ENCODE peak calls at places on chromosomes 11 and 22, in ten cellular contexts. U is PC-3; I is uterus; K is sigmoid colon; W is MM.1S; V is activated CD8-positive, alpha-beta T cell treated with anti-CD3 and anti-CD28 coated beads for 36 hours; J is ascending aorta; L is pancreas; Y is HFFc6; G is upper lobe of right lung. E is an unnamed sample.

GRCh38 chr11:107468596-107468995 is 11.0 kb upstream of the CWF19L2 start:
- DNase-seq in U (no peak), V (no peak), G (no peak), K (no peak), J (no peak), L (no peak), Y (no peak), W (no peak), I (peak), E (peak)

GRCh38 chr11:16082532-16083055 is 273.8 kb downstream of the SOX6 start:
- DNase-seq in U (no peak), G (no peak), I (no peak), K (no peak), W (no peak), L (no peak), V (no peak), Y (no peak), J (no peak), E (no peak)

GRCh38 chr22:38230108-38230825 is 28.5 kb downstream of the MAFF start:
- DNase-seq in I (no peak), K (no peak), U (peak), V (peak), J (no peak), Y (no peak), L (no peak), W (no peak), G (no peak), E (no peak)

GRCh38 chr11:120210651-120211521 is at the start of gene OAF:
- DNase-seq in W (peak), I (peak), U (peak), G (peak), K (peak), Y (peak), V (peak), J (peak), L (peak), E (peak)

GRCh38 chr11:130448416-130449068 is at the start of gene ADAMTS15:
- DNase-seq in G (peak), L (peak), Y (peak), U (peak), V (peak), J (peak), K (peak), W (peak), I (peak), E (peak)

GRCh38 chr11:134483857-134484256 is 71.8 kb upstream of the B3GAT1 start:
- DNase-seq in L (no peak), W (no peak), V (no peak), Y (no peak), I (no peak), G (peak), U (no peak), J (peak), K (no peak), E (no peak)

GRCh38 chr11:113926273-113927183 is 21.9 kb downstream of the HTR3B start:
- DNase-seq in L (no peak), W (no peak), U (peak), Y (no peak), G (no peak), K (no peak), V (no peak), I (no peak), J (no peak), E (no peak)

GRCh38 chr11:69654660-69655478 is 13.9 kb downstream of the CCND1 start:
- DNase-seq in J (no peak), I (no peak), L (no peak), U (peak), Y (no peak), G (peak), V (no peak), W (no peak), K (peak), E (peak)

GRCh38 chr11:14350716-14351238 is 8.2 kb downstream of the RRAS2 start:
- DNase-seq in L (no peak), I (no peak), V (no peak), G (no peak), U (no peak), K (no peak), J (no peak), W (no peak), Y (no peak), E (no peak)

GRCh38 chr11:119751281-119752060 is 22.5 kb upstream of the NECTIN1 start:
- DNase-seq in I (no peak), L (no peak), J (no peak), K (no peak), G (peak), V (peak), U (no peak), W (peak), Y (no peak), E (no peak)

GRCh38 chr11:100692290-100692689 is 5.2 kb downstream of the ARHGAP42 start:
- DNase-seq in L (no peak), U (no peak), J (no peak), G (no peak), W (no peak), I (no peak), Y (no peak), K (no peak), V (no peak), E (no peak)

GRCh38 chr11:43988040-43988793 is 45.8 kb downstream of the C11orf96 start:
- DNase-seq in U (peak), Y (no peak), L (no peak), W (no peak), I (peak), V (no peak), K (no peak), J (peak), G (no peak), E (no peak)

GRCh38 chr11:116578971-116579687 is 193.7 kb downstream of the BUD13 start:
- DNase-seq in G (no peak), W (no peak), L (no peak), K (no peak), V (no peak), Y (no peak), I (no peak), U (no peak), J (no peak), E (no peak)

GRCh38 chr11:33000181-33000580 is 15.5 kb upstream of the DEPDC7 start:
- DNase-seq in L (no peak), G (no peak), U (peak), K (no peak), J (no peak), V (no peak), I (no peak), W (no peak), Y (peak), E (no peak)

GRCh38 chr11:119218141-119218878 is 12.2 kb downstream of the CBL start:
- DNase-seq in L (no peak), W (no peak), G (no peak), U (peak), Y (peak), K (no peak), I (no peak), J (no peak), V (peak), E (no peak)

GRCh38 chr11:7353100-7353499 is 101.4 kb downstream of the SYT9 start:
- DNase-seq in G (no peak), W (peak), U (peak), K (no peak), V (peak), Y (peak), I (no peak), J (no peak), L (no peak), E (peak)

GRCh38 chr22:32311551-32312071 is 46.1 kb upstream of the RFPL3 start:
- DNase-seq in J (no peak), U (no peak), Y (no peak), I (no peak), W (no peak), K (no peak), G (peak), V (no peak), L (no peak), E (no peak)

GRCh38 chr11:3824714-3825472 is 15.9 kb downstream of the RHOG start:
- DNase-seq in I (peak), L (peak), W (peak), V (peak), J (peak), Y (no peak), K (peak), U (no peak), G (peak), E (peak)

GRCh38 chr22:31556627-31557203 is 60.4 kb downstream of the SFI1 start:
- DNase-seq in W (peak), L (no peak), U (peak), I (no peak), V (no peak), K (no peak), Y (peak), J (no peak), G (no peak), E (peak)

DNA sequence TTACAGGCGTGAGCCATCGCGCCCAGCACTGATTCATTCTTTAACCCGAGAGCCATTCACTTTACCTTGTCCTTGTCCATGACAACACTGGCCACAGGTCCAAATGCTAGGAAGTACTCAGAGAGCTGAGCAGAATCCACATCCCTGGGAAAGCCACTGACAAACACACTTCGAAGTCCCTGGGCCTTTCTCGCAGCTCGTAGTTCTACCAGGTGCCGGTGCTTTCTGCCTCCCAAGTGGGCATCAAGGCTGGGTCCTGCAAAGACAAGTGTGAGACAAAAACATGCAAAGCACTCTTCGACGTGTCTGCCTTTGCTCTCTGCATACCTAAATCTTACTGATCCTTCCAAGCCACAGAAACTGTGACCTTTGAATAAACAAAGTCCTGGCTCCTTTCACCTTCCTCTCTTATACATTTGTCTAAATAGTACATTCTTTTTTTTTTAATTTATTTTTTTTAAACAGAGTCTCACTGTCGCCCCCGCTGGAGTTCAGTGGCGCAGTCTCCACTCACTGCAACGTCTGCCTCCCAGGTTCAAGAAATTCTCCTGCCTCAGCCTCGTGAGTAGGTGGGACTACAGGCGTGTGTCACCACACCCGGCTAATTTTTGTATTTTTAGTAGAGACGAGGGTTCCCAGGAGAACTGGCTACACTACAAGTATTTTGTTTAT is 2.2 kb downstream of the TUT1 start:
- DNase-seq in Y (peak), V (peak), W (no peak), G (no peak), I (no peak), U (peak), L (peak), J (no peak), K (no peak), E (no peak)
- TF ChIP-seq CTCF in Y (peak), V (peak), W (no peak), G (peak), I (no peak), U (peak), L (no peak), J (no peak), K (no peak), E (peak)

DNA sequence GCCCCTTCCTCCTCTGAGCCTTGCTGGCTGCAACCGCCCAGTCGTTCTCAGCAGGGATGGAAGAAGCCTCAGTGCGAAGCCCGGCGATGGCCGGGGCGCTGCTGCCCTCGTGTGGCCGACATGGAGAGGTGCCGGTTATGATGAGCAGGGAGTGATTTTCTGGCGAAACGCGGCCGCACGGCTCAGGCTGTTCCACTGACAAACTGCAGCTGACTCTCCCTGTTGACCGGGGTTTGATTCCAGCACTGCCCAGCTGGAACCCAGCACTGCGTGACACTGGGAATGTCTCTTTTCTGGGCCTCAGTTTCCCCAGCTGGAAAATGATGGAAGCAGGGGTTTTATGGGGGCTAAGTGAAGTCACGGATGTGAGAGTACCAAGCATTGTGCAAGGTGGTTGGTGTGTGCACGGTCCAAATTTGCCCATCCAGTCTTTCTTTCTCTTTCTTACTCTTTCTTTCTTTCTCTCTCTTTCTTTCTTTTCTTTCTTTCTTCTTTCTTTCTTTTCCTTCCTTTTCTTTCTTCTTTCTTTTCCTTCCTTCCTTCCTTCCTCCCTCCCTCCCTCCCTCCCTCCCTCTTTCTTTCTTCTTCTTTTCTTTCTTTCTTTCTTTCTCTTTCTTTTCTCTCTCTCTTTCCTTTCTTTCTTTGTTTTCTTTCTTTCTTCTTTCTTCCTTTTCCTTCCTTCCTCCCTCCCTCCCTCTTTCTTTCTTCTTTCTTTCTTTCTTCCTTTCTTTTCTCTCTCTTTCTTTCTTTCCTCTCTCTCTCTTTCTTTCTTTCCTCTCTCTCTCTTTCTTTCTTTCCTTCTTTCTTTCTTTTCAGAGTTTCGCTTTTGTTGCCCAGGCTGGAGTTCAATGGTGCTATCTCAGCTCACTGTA is 25.8 kb upstream of the MPPED1 start:
- DNase-seq in J (peak), U (peak), K (peak), Y (peak), I (peak), W (peak), G (peak), L (peak), V (peak), E (peak)
- TF ChIP-seq CTCF in J (peak), U (peak), K (peak), Y (peak), I (peak), W (peak), G (peak), L (peak), V (peak), E (peak)

GRCh38 chr11:48193876-48194275 is 22.7 kb upstream of the OR4B1 start:
- DNase-seq in I (no peak), Y (peak), J (no peak), W (no peak), V (no peak), U (peak), K (no peak), G (no peak), L (no peak), E (no peak)
- TF ChIP-seq CTCF in I (no peak), Y (no peak), J (no peak), W (no peak), V (no peak), U (no peak), K (no peak), G (no peak), L (no peak), E (no peak)

GRCh38 chr11:26134481-26135355 is 197.2 kb upstream of the ANO3 start:
- DNase-seq in U (peak), K (no peak), G (no peak), J (no peak), W (peak), I (no peak), V (no peak), Y (no peak), L (no peak), E (peak)
- TF ChIP-seq CTCF in U (no peak), K (no peak), G (no peak), J (no peak), W (peak), I (no peak), V (no peak), Y (peak), L (no peak), E (no peak)

DNA sequence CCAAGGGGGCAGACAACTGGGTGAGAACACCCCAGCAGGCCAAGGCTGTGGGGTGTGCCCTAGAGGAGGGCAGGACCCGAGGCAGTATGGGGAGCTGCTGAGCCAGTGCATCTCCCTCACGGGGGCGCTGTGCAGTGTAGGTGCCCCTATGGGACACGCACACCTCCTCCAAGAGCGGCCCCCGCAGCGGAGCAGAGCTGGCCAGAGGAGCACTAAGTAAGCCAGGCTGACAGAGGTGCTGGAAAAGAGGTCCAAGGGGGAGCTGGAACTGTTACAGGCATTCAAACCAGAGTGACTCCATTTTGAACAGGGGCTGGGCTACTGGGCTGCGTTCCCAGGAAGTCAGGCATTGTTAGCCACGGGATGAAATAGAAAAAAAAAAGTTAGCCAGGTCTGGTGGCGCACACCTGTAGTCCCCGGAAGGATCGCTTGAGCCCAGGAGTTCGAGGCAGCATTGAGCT is 41.8 kb downstream of the TST start:
- DNase-seq in J (peak), V (peak), G (peak), U (peak), K (peak), W (peak), L (peak), Y (peak), I (peak), E (peak)
- TF ChIP-seq CTCF in J (no peak), V (peak), G (peak), U (peak), K (no peak), W (peak), L (no peak), Y (peak), I (no peak), E (no peak)

DNA sequence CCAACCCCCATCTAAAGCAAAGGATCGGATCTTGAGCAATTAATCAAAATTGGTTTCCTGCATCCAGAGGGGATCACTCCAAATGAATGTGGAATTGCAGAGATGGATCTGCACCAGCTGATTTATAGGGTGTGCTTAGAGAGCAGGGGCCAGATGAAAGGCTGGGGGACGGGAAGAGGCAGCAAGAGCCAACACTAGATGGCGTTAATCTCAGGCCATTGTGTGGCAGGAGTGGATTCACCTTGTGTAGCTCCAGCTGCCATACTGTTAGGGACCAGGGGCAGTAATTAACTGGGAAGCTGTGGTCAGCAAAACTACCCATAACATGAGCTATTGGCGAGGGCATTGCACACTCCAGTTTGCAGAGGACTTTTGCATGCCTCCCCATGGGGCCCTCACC is 35.6 kb downstream of the SERPINH1 start:
- DNase-seq in Y (no peak), K (no peak), U (peak), G (no peak), W (peak), L (no peak), J (no peak), V (peak), I (no peak), E (peak)
- TF ChIP-seq CTCF in Y (peak), K (no peak), U (peak), G (peak), W (peak), L (no peak), J (no peak), V (peak), I (no peak), E (peak)

DNA sequence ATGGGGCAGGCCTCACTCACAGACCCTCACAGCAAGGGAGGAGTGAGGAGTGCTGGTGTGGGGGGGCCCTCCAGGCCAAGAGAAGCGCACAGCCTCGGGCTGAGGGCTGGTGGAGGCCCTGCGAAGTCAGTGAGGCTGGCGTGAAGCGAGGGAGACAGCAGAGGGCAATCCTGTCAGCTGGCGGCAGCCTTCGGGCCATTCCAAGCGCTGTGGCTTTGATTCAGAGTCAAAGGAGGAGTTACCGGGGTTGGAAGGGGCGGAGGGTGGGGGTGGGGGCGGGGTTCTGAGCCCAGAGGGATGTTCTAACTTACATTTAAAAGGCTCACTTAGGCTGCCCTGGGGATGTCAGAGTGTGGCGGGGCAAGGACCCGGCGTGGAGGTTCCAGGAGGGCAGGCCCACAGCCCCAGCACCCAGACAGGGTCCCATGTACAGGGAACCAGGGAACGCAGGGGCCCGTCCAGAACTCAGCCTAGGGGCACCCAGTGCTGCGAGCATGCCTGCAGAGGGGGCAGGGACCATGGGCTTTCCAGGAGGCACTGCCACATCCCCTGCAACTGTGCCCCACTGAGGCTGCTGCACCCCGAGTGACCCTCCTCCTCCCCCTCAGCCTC is 39.5 kb upstream of the TTLL12 start:
- DNase-seq in V (no peak), J (no peak), I (no peak), L (no peak), G (no peak), U (no peak), K (no peak), W (no peak), Y (peak), E (no peak)
- TF ChIP-seq CTCF in V (no peak), J (no peak), I (no peak), L (no peak), G (no peak), U (no peak), K (no peak), W (no peak), Y (no peak), E (no peak)

GRCh38 chr11:96341237-96342130 is 1.5 kb downstream of the MAML2 start:
- DNase-seq in V (peak), Y (peak), U (peak), W (peak), L (peak), K (peak), I (peak), G (peak), J (peak), E (peak)

GRCh38 chr11:96339704-96340554 is 3.1 kb downstream of the MAML2 start:
- DNase-seq in J (no peak), Y (no peak), I (no peak), K (no peak), V (no peak), L (no peak), U (no peak), G (no peak), W (no peak), E (peak)

GRCh38 chr11:96340555-96340885 is 2.5 kb downstream of the MAML2 start:
- DNase-seq in G (no peak), J (no peak), L (no peak), W (no peak), K (no peak), U (no peak), V (no peak), I (no peak), Y (no peak), E (no peak)

GRCh38 chr11:96337541-96338530 is 5.2 kb downstream of the MAML2 start:
- DNase-seq in I (no peak), U (no peak), W (peak), Y (no peak), J (no peak), K (no peak), V (peak), L (no peak), G (no peak), E (no peak)

GRCh38 chr11:96338910-96339703 is 3.9 kb downstream of the MAML2 start:
- DNase-seq in K (peak), W (peak), U (peak), I (no peak), G (peak), J (peak), V (peak), Y (peak), L (no peak), E (no peak)
- TF ChIP-seq CTCF in K (no peak), W (no peak), U (peak), I (no peak), G (no peak), J (no peak), V (no peak), Y (peak), L (no peak), E (no peak)

E was measured in Calu3.